ENCODE peak calls at places on chromosomes 11 and 22, in four cellular contexts. K is neuronal stem cell, Y is heart left ventricle, G is body of pancreas. L is an unnamed sample.

GRCh38 chr22:39546889-39547586 is 14.5 kb upstream of the RPS19BP1 start:
- DNase-seq in K (no peak), Y (no peak), G (no peak), L (no peak)

GRCh38 chr11:110373061-110373702 is 56.6 kb upstream of the FDX1 start:
- DNase-seq in K (no peak), Y (no peak), G (no peak), L (no peak)

GRCh38 chr11:38019072-38019775 is 1421.2 kb upstream of the RAG2 start:
- DNase-seq in K (no peak), Y (no peak), G (no peak), L (peak; percentile 9)

GRCh38 chr11:66107600-66108151 is 37.6 kb downstream of the PACS1 start:
- DNase-seq in K (no peak), Y (no peak), G (no peak), L (no peak)

GRCh38 chr22:23243006-23243573 is 62.8 kb downstream of the BCR start:
- DNase-seq in K (peak; percentile 72), Y (no peak), G (no peak), L (peak; percentile 87)

GRCh38 chr11:9203715-9204311 is 61.3 kb downstream of the DENND5A start:
- DNase-seq in K (no peak), Y (no peak), G (no peak), L (no peak)

GRCh38 chr11:69711824-69712801 is 8.3 kb upstream of the FGF19 start:
- DNase-seq in K (no peak), Y (no peak), G (no peak), L (no peak)

GRCh38 chr11:75424396-75424795 is 8.6 kb downstream of the KLHL35 start:
- DNase-seq in K (peak; percentile 61), Y (no peak), G (no peak), L (no peak)

GRCh38 chr11:86106916-86107315 is 38.0 kb upstream of the PICALM start:
- DNase-seq in K (no peak), Y (no peak), G (no peak), L (no peak)

GRCh38 chr11:61534025-61534900 is 25.7 kb downstream of the LRRC10B start:
- DNase-seq in K (no peak), Y (no peak), G (no peak), L (no peak)

GRCh38 chr22:31055322-31056159 is 25.6 kb upstream of the SMTN start:
- DNase-seq in K (peak; percentile 26), Y (peak; percentile 88), G (peak; percentile 91), L (no peak)

GRCh38 chr11:67024966-67025365 is 2.0 kb downstream of the SYT12 start:
- DNase-seq in K (no peak), Y (no peak), G (no peak), L (no peak)

GRCh38 chr11:118911113-118911879 is 14.4 kb downstream of the BCL9L start:
- DNase-seq in K (no peak), Y (peak; percentile 66), G (peak; percentile 52), L (no peak)

GRCh38 chr22:42473484-42474193 is 41.4 kb upstream of the NFAM1 start:
- DNase-seq in K (peak; percentile 47), Y (no peak), G (no peak), L (peak; percentile 47)

GRCh38 chr11:31412946-31413345 is 43.3 kb downstream of the DNAJC24 start:
- DNase-seq in K (no peak), Y (no peak), G (no peak), L (no peak)

GRCh38 chr11:66870616-66871520 is 14.0 kb downstream of the LRFN4 start:
- DNase-seq in K (no peak), Y (no peak), G (no peak), L (no peak)

GRCh38 chr11:16815047-16815767 is 76.8 kb downstream of the C11orf58 start:
- DNase-seq in K (no peak), Y (no peak), G (peak; percentile 79), L (no peak)

GRCh38 chr11:10807629-10808552 is 835 bp downstream of the EIF4G2 start:
- DNase-seq in K (peak; percentile 35), Y (peak; percentile 86), G (peak; percentile 56), L (no peak)

GRCh38 chr22:31346255-31346732 is at the start of gene PATZ1:
- DNase-seq in K (peak; percentile 69), Y (peak; percentile 84), G (peak; percentile 74), L (no peak)

GRCh38 chr11:88204353-88204752 is 29.1 kb upstream of the RAB38 start:
- DNase-seq in K (no peak), Y (no peak), G (no peak), L (no peak)

GRCh38 chr11:28834877-28835276 is 726.7 kb downstream of the METTL15 start:
- DNase-seq in K (no peak), Y (no peak), G (no peak), L (no peak)

DNA sequence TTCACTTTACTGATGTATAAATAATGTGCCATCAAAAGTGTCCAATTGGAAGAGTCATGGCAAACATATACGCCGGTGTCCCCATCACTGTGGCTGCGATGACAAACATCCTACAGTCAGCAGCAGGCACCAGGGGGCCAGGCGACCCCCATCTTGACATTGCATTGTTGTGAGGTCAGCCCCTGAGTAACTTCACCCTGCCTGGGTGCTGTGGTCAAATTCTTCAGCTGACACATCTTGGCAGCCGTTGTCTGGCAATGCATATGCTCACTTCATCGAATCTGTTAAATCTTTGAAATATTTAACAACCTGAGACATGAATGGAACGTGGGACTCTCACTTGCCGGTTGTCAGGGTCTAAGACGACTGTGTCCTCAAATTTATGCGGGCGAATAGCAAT is 430.9 kb downstream of the BRD1 start:
- DNase-seq in K (no peak), Y (no peak), G (no peak), L (no peak)
- H3K9me3 ChIP-seq in K (no peaks in the 10 kb centered on the region), Y (peaks cover 5% of the 10 kb centered on the region), G (no peaks in the 10 kb centered on the region), L (peaks cover 29% of the 10 kb centered on the region)

DNA sequence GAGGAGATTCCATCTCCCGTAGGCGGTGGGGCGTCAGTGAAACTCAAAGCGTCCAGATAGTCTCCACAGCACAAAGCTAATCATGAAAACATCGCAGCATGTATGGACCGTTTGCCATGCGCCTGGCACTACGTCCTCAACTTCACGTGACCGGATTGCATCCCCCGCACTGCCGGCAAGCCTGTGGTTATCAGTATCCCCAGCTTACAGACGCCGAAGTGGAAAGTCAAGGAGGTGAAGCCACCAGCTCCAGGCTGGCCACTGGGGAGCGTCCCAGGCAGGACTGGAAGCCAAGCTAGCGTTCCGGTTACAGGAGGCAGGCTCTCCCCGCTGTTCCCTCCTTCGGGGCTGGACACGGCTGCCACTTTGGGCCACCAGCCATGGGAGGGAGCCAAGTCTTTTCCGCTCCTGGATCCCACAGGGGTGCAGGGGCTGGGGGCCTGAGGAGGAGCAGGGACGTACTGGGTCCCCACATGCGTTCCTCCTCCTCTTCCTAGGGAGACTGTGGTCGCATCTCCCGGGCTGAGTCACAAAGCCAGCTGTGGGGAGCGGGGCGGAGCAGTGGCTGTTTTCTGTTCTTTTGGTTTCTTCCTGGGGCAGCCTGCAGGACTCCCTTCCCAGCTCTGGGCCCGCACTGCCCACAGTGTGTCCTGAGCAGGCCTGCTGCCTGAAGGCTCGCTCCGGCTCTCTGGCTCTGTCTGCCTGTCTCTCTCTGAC is 4.3 kb upstream of the OSBPL5 start:
- DNase-seq in K (no peak), Y (no peak), G (peak; percentile 65), L (no peak)
- H3K27me3 ChIP-seq in K (peaks cover 4% of the 10 kb centered on the region), Y (no peaks in the 10 kb centered on the region), G (no peaks in the 10 kb centered on the region), L (peaks cover 7% of the 10 kb centered on the region)

GRCh38 chr22:25028841-25029141 is 76.3 kb downstream of the KIAA1671 start:
- DNase-seq in K (no peak), Y (no peak), G (no peak), L (no peak)
- H3K4me1 ChIP-seq in K (peaks cover 25% of the 10 kb centered on the region), Y (peaks cover 26% of the 10 kb centered on the region), G (peaks cover 7% of the 10 kb centered on the region), L (no peaks in the 10 kb centered on the region)

DNA sequence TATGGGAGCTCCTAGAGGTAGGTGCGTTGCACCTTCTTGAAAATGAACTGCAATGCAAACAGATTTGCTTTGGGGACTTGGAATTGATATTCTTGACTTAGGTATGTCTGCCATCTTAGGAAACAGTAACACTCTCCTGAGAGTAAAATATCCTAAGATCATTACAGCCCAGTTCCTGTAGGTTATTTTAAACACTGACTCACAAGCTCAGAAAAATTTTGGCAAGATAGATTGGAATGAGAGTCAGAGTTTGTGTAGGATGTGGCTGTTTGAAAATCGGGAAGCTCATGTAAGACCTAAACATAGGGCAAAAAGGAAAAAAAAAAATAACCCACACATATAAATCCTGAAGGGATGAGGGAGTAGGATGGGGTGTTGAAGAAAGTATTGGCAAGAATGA is 377.0 kb upstream of the LRRC4C start:
- DNase-seq in K (no peak), Y (no peak), G (no peak), L (no peak)
- H3K9me3 ChIP-seq in K (no peaks in the 10 kb centered on the region), Y (peaks cover 7% of the 10 kb centered on the region), G (no peaks in the 10 kb centered on the region), L (no peaks in the 10 kb centered on the region)

GRCh38 chr11:57982763-57983162 is 40.9 kb upstream of the OR9Q1 start:
- DNase-seq in K (no peak), Y (no peak), G (no peak), L (no peak)
- H3K27me3 ChIP-seq in K (no peaks in the 10 kb centered on the region), Y (no peaks in the 10 kb centered on the region), G (no peaks in the 10 kb centered on the region), L (no peaks in the 10 kb centered on the region)